ENCODE peak calls at places on chromosomes 6 and 20, in ten cellular contexts. W is adrenal gland, Q is IMR-90, P is GM12878, O is heart left ventricle, I is stomach, C is breast epithelium, N is endothelial cell of umbilical vein, X is body of pancreas, M is A549. K is an unnamed sample.

GRCh38 chr6:97129111-97129510 is 153.9 kb downstream of the MMS22L start:
- DNase-seq in Q (no peak), M (no peak), P (no peak), C (no peak), I (no peak), X (no peak), W (no peak), N (peak), O (no peak), K (no peak)

GRCh38 chr6:63352587-63353281 is 33.0 kb upstream of the LGSN start:
- DNase-seq in C (no peak), X (peak), N (peak), P (peak), M (peak), W (peak), O (no peak), Q (peak), I (peak), K (peak)

GRCh38 chr6:49980898-49981297 is 11.5 kb upstream of the DEFB113 start:
- DNase-seq in P (peak), M (peak), C (no peak), O (no peak), I (no peak), N (no peak), W (no peak), X (no peak), Q (peak), K (no peak)

GRCh38 chr20:50172347-50173013 is 18.1 kb upstream of the CEBPB start:
- DNase-seq in X (peak), Q (peak), O (peak), P (no peak), W (peak), I (peak), N (peak), M (peak), C (peak), K (peak)

GRCh38 chr6:9523462-9523861 is 891.4 kb downstream of the TFAP2A start:
- DNase-seq in I (no peak), Q (peak), O (no peak), C (no peak), X (no peak), W (no peak), N (peak), P (no peak), M (peak), K (no peak)

GRCh38 chr20:13325033-13325432 is 104.0 kb downstream of the ISM1 start:
- DNase-seq in C (no peak), W (peak), P (no peak), X (no peak), M (peak), N (peak), I (no peak), O (no peak), Q (peak), K (no peak)

GRCh38 chr20:5147193-5147592 is 20.4 kb downstream of the CDS2 start:
- DNase-seq in P (no peak), C (no peak), Q (no peak), O (no peak), X (no peak), I (no peak), W (no peak), N (no peak), M (no peak), K (no peak)

GRCh38 chr6:119328866-119329806 is 20.4 kb downstream of the MAN1A1 start:
- DNase-seq in C (no peak), X (no peak), I (no peak), O (no peak), N (no peak), M (no peak), P (no peak), Q (no peak), W (no peak), K (no peak)

GRCh38 chr6:63097222-63097621 is 114.0 kb upstream of the FKBP1C start:
- DNase-seq in M (no peak), C (no peak), O (no peak), P (no peak), W (no peak), I (no peak), N (no peak), Q (no peak), X (no peak), K (no peak)

GRCh38 chr20:44209691-44210421 is 715 bp downstream of the OSER1 start:
- DNase-seq in Q (peak), W (peak), M (peak), P (no peak), O (no peak), N (peak), C (no peak), I (peak), X (no peak), K (no peak)

GRCh38 chr6:5516036-5516435 is 254.7 kb downstream of the FARS2 start:
- DNase-seq in N (no peak), C (no peak), I (no peak), P (no peak), X (no peak), Q (no peak), W (no peak), O (no peak), M (no peak), K (no peak)

GRCh38 chr6:151482290-151482689 is 11.5 kb upstream of the CCDC170 start:
- DNase-seq in N (peak), P (no peak), W (no peak), Q (peak), C (no peak), X (no peak), O (no peak), M (no peak), I (no peak), K (no peak)

GRCh38 chr6:56364482-56365313 is 117.3 kb upstream of the COL21A1 start:
- DNase-seq in X (no peak), O (no peak), W (no peak), N (peak), M (no peak), P (no peak), I (no peak), Q (peak), C (no peak), K (no peak)

GRCh38 chr6:154292855-154293519 is 63.6 kb downstream of the IPCEF1 start:
- DNase-seq in W (no peak), M (peak), N (peak), P (no peak), C (no peak), Q (peak), I (no peak), O (no peak), X (no peak), K (no peak)

GRCh38 chr6:94099072-94099471 is 679.7 kb upstream of the EPHA7 start:
- DNase-seq in N (no peak), M (no peak), X (no peak), I (no peak), P (no peak), C (no peak), O (no peak), W (no peak), Q (no peak), K (no peak)

GRCh38 chr20:49381558-49382493 is 100.6 kb downstream of the KCNB1 start:
- DNase-seq in O (peak), W (peak), I (peak), X (peak), N (no peak), P (no peak), C (peak), M (peak), Q (peak), K (peak)

GRCh38 chr20:36030143-36030542 is 61.8 kb downstream of the CNBD2 start:
- DNase-seq in I (no peak), M (no peak), P (no peak), W (peak), C (no peak), O (no peak), Q (peak), N (no peak), X (no peak), K (no peak)

GRCh38 chr20:52405417-52405816 is 213.8 kb upstream of the ZFP64 start:
- DNase-seq in I (no peak), O (no peak), N (no peak), M (no peak), P (no peak), C (no peak), X (no peak), Q (no peak), W (no peak), K (no peak)

GRCh38 chr6:135162678-135163439 is 18.2 kb upstream of the MYB start:
- DNase-seq in P (no peak), W (peak), M (peak), N (peak), I (peak), C (no peak), X (no peak), Q (no peak), O (peak), K (no peak)

GRCh38 chr6:168828800-168829199 is 387.8 kb downstream of the SMOC2 start:
- DNase-seq in C (no peak), Q (no peak), X (no peak), I (no peak), W (no peak), M (no peak), N (no peak), P (no peak), O (no peak), K (no peak)

GRCh38 chr6:110672122-110672521 is 143.1 kb downstream of the CDK19 start:
- DNase-seq in P (no peak), M (no peak), W (no peak), N (no peak), Q (no peak), I (no peak), C (no peak), O (no peak), X (no peak), K (no peak)

GRCh38 chr6:84260186-84260585 is 32.7 kb upstream of the CEP162 start:
- DNase-seq in W (no peak), O (no peak), C (no peak), M (no peak), I (no peak), P (no peak), N (no peak), X (no peak), Q (no peak), K (no peak)

GRCh38 chr20:48298851-48299484 is 513.7 kb upstream of the SULF2 start:
- DNase-seq in M (peak), I (no peak), N (peak), W (peak), O (no peak), C (peak), P (no peak), Q (peak), X (no peak), K (no peak)

GRCh38 chr20:60819511-60819910 is 432.6 kb upstream of the CDH4 start:
- DNase-seq in O (no peak), N (no peak), W (no peak), P (no peak), C (no peak), Q (no peak), M (no peak), I (no peak), X (no peak), K (no peak)

GRCh38 chr6:33029297-33030184 is 20.1 kb upstream of the HLA-DOA start:
- DNase-seq in X (no peak), M (no peak), O (no peak), N (no peak), C (no peak), I (peak), P (peak), W (peak), Q (peak), K (peak)
- TF ChIP-seq POLR2A in X (no peak), M (no peak), O (no peak), N (no peak), C (no peak), I (no peak), P (peak), W (no peak), Q (no peak), K (no peak)

GRCh38 chr6:163579880-163580295 is 165.4 kb downstream of the QKI start:
- DNase-seq in I (no peak), W (no peak), Q (no peak), C (no peak), M (peak), P (no peak), N (peak), X (no peak), O (no peak), K (no peak)
- TF ChIP-seq CTCF in I (no peak), W (no peak), Q (no peak), C (no peak), M (no peak), P (no peak), N (no peak), X (no peak), O (no peak), K (no peak)

GRCh38 chr6:139858444-139858843 is 484.0 kb upstream of the CITED2 start:
- DNase-seq in I (peak), N (no peak), X (no peak), O (no peak), Q (no peak), P (no peak), C (peak), M (no peak), W (no peak), K (no peak)

GRCh38 chr6:139855741-139856206 is 481.3 kb upstream of the CITED2 start:
- DNase-seq in W (no peak), N (no peak), O (no peak), X (no peak), C (no peak), P (no peak), Q (peak), M (no peak), I (no peak), K (no peak)

GRCh38 chr6:139857143-139857542 is 482.7 kb upstream of the CITED2 start:
- DNase-seq in Q (no peak), W (no peak), P (no peak), C (no peak), M (no peak), N (no peak), I (no peak), X (no peak), O (no peak), K (no peak)

GRCh38 chr6:139853302-139853992 is 479.0 kb upstream of the CITED2 start:
- DNase-seq in P (no peak), W (no peak), I (no peak), C (no peak), O (no peak), Q (peak), X (no peak), M (no peak), N (no peak), K (peak)

DNA sequence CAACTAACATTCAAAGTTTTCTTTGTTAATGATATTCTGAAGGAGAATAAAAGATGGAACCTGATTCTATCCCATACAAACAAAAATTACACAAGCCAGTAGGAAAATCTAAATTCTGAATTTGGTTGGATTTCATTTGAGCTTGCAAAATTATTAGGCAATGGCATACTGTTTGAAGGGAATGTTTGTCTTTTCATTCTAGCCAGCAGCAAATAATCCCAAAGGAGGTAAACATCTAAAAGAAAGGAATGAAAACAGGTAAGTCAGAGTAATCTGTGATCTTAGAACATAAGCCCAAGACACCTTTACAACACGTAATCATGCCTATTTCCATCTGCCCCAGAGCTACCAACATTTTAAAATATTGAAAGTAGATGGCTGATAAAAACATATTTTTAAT is 482.1 kb upstream of the CITED2 start:
- DNase-seq in M (no peak), C (no peak), X (no peak), N (no peak), W (no peak), O (no peak), P (no peak), I (no peak), Q (no peak), K (no peak)
- H3K27ac ChIP-seq in M (no peak), C (no peak), X (no peak), N (no peak), W (no peak), O (no peak), P (no peak), I (no peak), Q (peak), K (no peak)

DNA sequence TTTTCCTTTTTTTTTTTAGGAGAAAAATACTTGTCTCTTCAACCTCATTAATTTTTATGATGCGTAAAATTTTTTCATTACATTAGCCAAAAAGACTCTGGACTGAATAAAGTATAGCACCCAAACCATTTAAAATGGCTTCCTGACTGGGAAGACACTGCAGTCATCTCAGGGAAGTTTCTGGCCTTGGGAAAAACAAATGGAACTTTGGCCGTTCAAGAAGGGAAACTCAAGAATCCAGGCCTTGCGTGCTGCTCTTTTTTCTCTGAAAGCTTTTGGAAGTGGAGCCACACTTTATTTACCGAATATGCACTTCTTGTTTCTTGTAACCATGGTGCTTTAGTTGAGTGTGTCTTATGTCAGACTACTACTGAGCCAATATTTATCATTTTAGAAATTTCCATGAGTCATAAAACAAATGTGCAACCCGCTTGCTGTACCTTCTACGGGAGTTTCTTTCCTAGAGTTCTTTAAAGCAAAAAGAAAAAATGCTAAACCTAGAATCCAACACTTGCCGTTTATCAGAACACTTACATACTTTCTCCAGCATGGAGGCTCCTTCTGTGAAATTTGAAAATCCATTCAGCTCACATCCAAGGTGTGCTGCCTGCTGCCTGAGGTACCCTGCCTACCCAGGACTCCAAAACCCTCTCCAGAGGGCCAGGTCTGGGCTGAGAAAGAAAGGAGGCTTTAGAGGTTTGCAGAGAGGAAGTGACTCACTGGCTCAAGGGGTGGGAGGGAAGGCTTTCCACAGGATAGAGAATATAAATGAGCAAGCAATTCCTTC is 11.5 kb upstream of the DSTN start:
- DNase-seq in Q (peak), X (peak), W (peak), C (no peak), N (peak), M (peak), I (peak), P (no peak), O (no peak), K (no peak)
- TF ChIP-seq POLR2A in Q (peak), X (no peak), W (no peak), C (no peak), N (peak), M (peak), I (no peak), P (no peak), O (no peak), K (no peak)

GRCh38 chr20:1465470-1466210 is 1.0 kb downstream of the NSFL1C start:
- DNase-seq in M (no peak), C (no peak), P (no peak), N (no peak), O (no peak), W (peak), Q (peak), I (no peak), X (no peak), K (no peak)

GRCh38 chr20:1468117-1468624 is 1.5 kb upstream of the NSFL1C start:
- DNase-seq in C (no peak), X (no peak), P (no peak), I (no peak), O (no peak), Q (no peak), W (no peak), M (no peak), N (no peak), K (no peak)

GRCh38 chr20:1466211-1467081 is at the start of gene NSFL1C:
- DNase-seq in Q (peak), O (peak), C (peak), P (peak), X (peak), N (peak), M (peak), I (peak), W (peak), K (peak)

GRCh38 chr20:1467355-1468116 is 887 bp upstream of the NSFL1C start:
- DNase-seq in X (peak), Q (no peak), N (no peak), O (no peak), M (no peak), I (peak), P (no peak), C (peak), W (peak), K (peak)

DNA sequence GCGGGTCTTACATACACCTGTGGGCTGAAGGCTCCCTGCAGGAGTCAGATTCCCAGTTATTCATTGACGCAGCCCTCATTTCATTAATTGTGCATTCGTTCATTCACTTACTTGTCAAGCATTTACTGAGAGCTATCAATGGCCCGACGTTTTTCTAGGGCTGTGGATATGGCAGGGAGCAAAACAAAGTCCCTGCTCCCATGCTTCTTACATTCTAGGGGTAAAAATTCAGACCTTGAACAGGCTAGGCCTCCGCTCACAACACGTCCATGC is 369 bp upstream of the NSFL1C start:
- DNase-seq in M (no peak), C (no peak), O (no peak), I (no peak), N (no peak), X (no peak), W (no peak), Q (no peak), P (no peak), K (no peak)
- TF ChIP-seq CTCF in M (no peak), C (no peak), O (no peak), I (no peak), N (no peak), X (no peak), W (no peak), Q (no peak), P (no peak), K (no peak)

GRCh38 chr6:37058084-37058586 is 52.7 kb downstream of the FGD2 start:
- DNase-seq in P (no peak), N (no peak), O (no peak), M (peak), C (no peak), Q (peak), W (peak), I (no peak), X (no peak), K (no peak)
- H3K27ac ChIP-seq in P (no peak), N (no peak), O (no peak), M (peak), C (no peak), Q (peak), W (no peak), I (no peak), X (no peak), K (no peak)